ENCODE peak calls at places on chromosomes 13 and 19, in four cellular contexts. N is HS-5, M is nephron progenitor cell, T is Caco-2. V is an unnamed sample.

GRCh38 chr13:113822956-113823744 is 40.7 kb downstream of the GAS6 start:
- DNase-seq in N (no peak), T (no peak), M (no peak), V (no peak)

GRCh38 chr19:11017275-11018035 is 56.6 kb downstream of the SMARCA4 start:
- DNase-seq in T (no peak), N (no peak), M (no peak), V (no peak)

GRCh38 chr19:44696939-44697669 is 1.8 kb upstream of the CEACAM16 start:
- DNase-seq in N (no peak), T (no peak), M (no peak), V (no peak)

GRCh38 chr19:21704320-21704719 is 63.1 kb downstream of the ZNF100 start:
- DNase-seq in N (no peak), T (no peak), M (no peak), V (no peak)

GRCh38 chr13:106286811-106287210 is 248.7 kb downstream of the EFNB2 start:
- DNase-seq in M (no peak), T (no peak), N (no peak), V (no peak)

GRCh38 chr19:35021016-35021415 is 9.3 kb upstream of the SCN1B start:
- DNase-seq in N (no peak), T (no peak), M (no peak), V (no peak)

GRCh38 chr19:52198678-52199077 is 8.8 kb downstream of the PPP2R1A start:
- DNase-seq in M (no peak), N (no peak), T (no peak), V (no peak)

GRCh38 chr19:5137571-5138124 is 168.7 kb downstream of the KDM4B start:
- DNase-seq in M (no peak), N (no peak), T (no peak), V (no peak)

GRCh38 chr13:112877976-112878955 is 90.7 kb upstream of the MCF2L start:
- DNase-seq in N (no peak), M (no peak), T (peak), V (no peak)

GRCh38 chr13:72970956-72971355 is 87.8 kb upstream of the KLF5 start:
- DNase-seq in M (no peak), N (no peak), T (no peak), V (no peak)

GRCh38 chr13:25085125-25085742 is 10.7 kb upstream of the PABPC3 start:
- DNase-seq in N (no peak), M (peak), T (peak), V (peak)

GRCh38 chr19:9597027-9597426 is 12.7 kb upstream of the ZNF121 start:
- DNase-seq in T (no peak), M (no peak), N (peak), V (peak)

GRCh38 chr19:51259348-51260245 is 8.7 kb downstream of the SIGLECL1 start:
- DNase-seq in M (peak), T (no peak), N (no peak), V (peak)

V was measured in Calu3.